ENCODE peak calls at places on chromosomes 13 and 19, in five cellular contexts. D is HTR-8/SVneo; H is dermis blood vessel endothelial cell; P is stimulated activated naive CD8-positive, alpha-beta T cell treated with anti-CD3 and anti-CD28 coated beads, Interleukin-15, amount 100 ng/mL, for 72 hours; E is GM04503. A is an unnamed sample.
A peak's percentile ranks its signal among the peaks of the same experiment; 100 is the strongest.

GRCh38 chr19:38690146-38690545 is 42.7 kb downstream of the ACTN4 start:
- DNase-seq in E (no peak), P (no peak), D (no peak), H (no peak), A (no peak)

GRCh38 chr13:26584713-26585112 is 27.2 kb downstream of the WASF3 start:
- DNase-seq in E (peak; percentile 78), D (peak; percentile 28), H (peak; percentile 75), P (no peak), A (no peak)

GRCh38 chr13:44826586-44827350 is 162.5 kb downstream of the NUFIP1 start:
- DNase-seq in E (no peak), H (no peak), P (no peak), D (no peak), A (no peak)

GRCh38 chr13:70297219-70297618 is 189.0 kb upstream of the KLHL1 start:
- DNase-seq in H (no peak), D (no peak), E (no peak), P (no peak), A (no peak)

GRCh38 chr19:3642987-3643386 is 16.4 kb upstream of the CACTIN start:
- DNase-seq in P (no peak), D (no peak), E (no peak), H (peak; percentile 15), A (peak; percentile 67)

GRCh38 chr13:110306960-110307696 is at the start of the genes COL4A1 and COL4A2:
- DNase-seq in P (no peak), H (peak; percentile 86), E (no peak), D (peak; percentile 26), A (no peak)

GRCh38 chr13:21079761-21080730 is 18.7 kb upstream of the LATS2 start:
- DNase-seq in E (peak; percentile 97), P (no peak), H (peak; percentile 96), D (peak; percentile 45), A (no peak)

GRCh38 chr13:36313047-36313969 is 15.7 kb upstream of the CCDC169 start:
- DNase-seq in P (no peak), E (no peak), H (no peak), D (no peak), A (no peak)

GRCh38 chr19:31553844-31554215 is 204.6 kb upstream of the TSHZ3 start:
- DNase-seq in E (no peak), H (no peak), P (no peak), D (no peak), A (no peak)

GRCh38 chr19:29321116-29321515 is 108.2 kb upstream of the UQCRFS1 start:
- DNase-seq in E (no peak), D (no peak), P (no peak), H (no peak), A (no peak)

GRCh38 chr13:75263741-75264407 is 218.1 kb downstream of the TBC1D4 start:
- DNase-seq in P (no peak), H (no peak), D (no peak), E (peak; percentile 66), A (no peak)

GRCh38 chr19:4077800-4078683 is 11.3 kb upstream of the ZBTB7A start:
- DNase-seq in E (no peak), P (peak; percentile 55), H (peak; percentile 49), D (no peak), A (no peak)

GRCh38 chr13:51827254-51827653 is 17.7 kb downstream of the TMEM272 start:
- DNase-seq in D (no peak), H (no peak), E (no peak), P (no peak), A (no peak)

GRCh38 chr19:48573163-48573505 is 21.2 kb downstream of the SULT2B1 start:
- DNase-seq in H (no peak), P (no peak), E (no peak), D (no peak), A (no peak)

GRCh38 chr13:30394798-30395191 is 27.5 kb upstream of the UBE2L5 start:
- DNase-seq in E (no peak), P (no peak), H (no peak), D (no peak), A (no peak)

GRCh38 chr13:35716186-35716585 is 239.7 kb upstream of the MAB21L1 start:
- DNase-seq in E (no peak), H (no peak), D (no peak), P (no peak), A (no peak)

GRCh38 chr13:32660227-32660626 is 74.0 kb downstream of the PDS5B start:
- DNase-seq in P (no peak), H (no peak), D (no peak), E (no peak), A (no peak)

GRCh38 chr19:2385053-2385721 is 25.1 kb downstream of the TMPRSS9 start:
- DNase-seq in D (peak; percentile 91), P (no peak), H (peak; percentile 50), E (peak; percentile 56), A (peak; percentile 97)

GRCh38 chr19:2618611-2619010 is 83.9 kb downstream of the GNG7 start:
- DNase-seq in E (no peak), P (peak; percentile 47), H (peak; percentile 65), D (no peak), A (peak; percentile 62)

GRCh38 chr19:15115080-15115479 is 7.9 kb downstream of the SYDE1 start:
- DNase-seq in H (peak; percentile 46), P (no peak), D (no peak), E (no peak), A (no peak)

GRCh38 chr19:13872695-13873389 is 4.1 kb upstream of the NANOS3 start:
- DNase-seq in P (peak; percentile 38), H (peak; percentile 46), E (no peak), D (no peak), A (no peak)

GRCh38 chr19:10230155-10230903 is 802 bp downstream of the S1PR2 start:
- DNase-seq in H (peak; percentile 18), E (no peak), P (no peak), D (peak; percentile 47), A (no peak)

GRCh38 chr13:98749501-98749900 is 3.0 kb downstream of the SLC15A1 start:
- DNase-seq in H (no peak), D (no peak), E (peak; percentile 69), P (no peak), A (no peak)

GRCh38 chr13:87671824-87672603 is 843 bp downstream of the SLITRK5 start:
- DNase-seq in P (no peak), H (no peak), D (no peak), E (no peak), A (no peak)

GRCh38 chr19:57978586-57979289 is 4.4 kb upstream of the C19orf18 start:
- DNase-seq in H (no peak), E (no peak), D (no peak), P (no peak), A (no peak)

GRCh38 chr13:46071590-46072249 is 19.2 kb upstream of the ZC3H13 start:
- DNase-seq in P (no peak), H (no peak), E (no peak), D (no peak), A (no peak)

GRCh38 chr13:38888309-38888708 is 102.3 kb downstream of the STOML3 start:
- DNase-seq in P (no peak), H (no peak), D (no peak), E (peak; percentile 3), A (no peak)

GRCh38 chr19:44673510-44673909 is 2.2 kb downstream of the CEACAM19 start:
- DNase-seq in E (no peak), D (no peak), H (no peak), P (no peak), A (no peak)

GRCh38 chr19:55440411-55441105 is 2.5 kb downstream of the SHISA7 start:
- DNase-seq in P (no peak), E (no peak), H (no peak), D (no peak), A (no peak)

GRCh38 chr19:2055871-2056809 is 5.1 kb upstream of the MKNK2 start:
- DNase-seq in E (peak; percentile 39), H (peak; percentile 56), P (no peak), D (no peak), A (peak; percentile 53)

GRCh38 chr19:50046649-50047503 is 21.1 kb downstream of the ZNF473 start:
- DNase-seq in H (no peak), P (peak; percentile 45), E (no peak), D (no peak), A (peak; percentile 27)

GRCh38 chr19:18428837-18429674 is 8.9 kb downstream of the ISYNA1 start:
- DNase-seq in P (peak; percentile 85), D (no peak), H (peak; percentile 83), E (no peak), A (no peak)

GRCh38 chr19:12946092-12946845 is 607 bp downstream of the RAD23A start:
- DNase-seq in D (peak; percentile 70), H (peak; percentile 90), P (no peak), E (no peak), A (peak; percentile 41)

GRCh38 chr13:102788683-102789082 is 10.1 kb downstream of the POGLUT2 start:
- DNase-seq in H (no peak), P (no peak), D (no peak), E (no peak), A (no peak)

GRCh38 chr13:24502567-24503375 is 9.8 kb downstream of the PARP4 start:
- DNase-seq in H (peak; percentile 67), P (no peak), E (no peak), D (no peak), A (peak; percentile 29)